ENCODE peak calls at places on chromosome 1, in seven cellular contexts. One of them, this sample, is unnamed.

GRCh38 chr1:3688356-3688755 is 36.0 kb downstream of the TP73 start:
- DNase-seq in Calu3: no peak
- DNase-seq in bronchial epithelial cell: no peak
- DNase-seq in AG09319: no peak
- DNase-seq in OCI-LY7: no peak
- DNase-seq in heart left ventricle: no peak
- DNase-seq in brain microvascular endothelial cell: no peak
- DNase-seq in this sample: no peak

GRCh38 chr1:101914473-101915242 is 82.1 kb downstream of the OLFM3 start:
- DNase-seq in brain microvascular endothelial cell: no peak
- DNase-seq in heart left ventricle: no peak
- DNase-seq in AG09319: no peak
- DNase-seq in Calu3: no peak
- DNase-seq in bronchial epithelial cell: no peak
- DNase-seq in OCI-LY7: no peak
- DNase-seq in this sample: no peak

GRCh38 chr1:228897901-228898300 is 162.6 kb downstream of the RHOU start:
- DNase-seq in heart left ventricle: no peak
- DNase-seq in bronchial epithelial cell: no peak
- DNase-seq in Calu3: no peak
- DNase-seq in OCI-LY7: no peak
- DNase-seq in AG09319: no peak
- DNase-seq in brain microvascular endothelial cell: no peak
- DNase-seq in this sample: no peak

GRCh38 chr1:230568008-230568407 is 74.3 kb upstream of the COG2 start:
- DNase-seq in OCI-LY7: peak
- DNase-seq in heart left ventricle: no peak
- DNase-seq in brain microvascular endothelial cell: peak
- DNase-seq in AG09319: no peak
- DNase-seq in bronchial epithelial cell: peak
- DNase-seq in Calu3: peak
- DNase-seq in this sample: peak

GRCh38 chr1:31757204-31757679 is 6.9 kb downstream of the ADGRB2 start:
- DNase-seq in AG09319: no peak
- DNase-seq in Calu3: no peak
- DNase-seq in brain microvascular endothelial cell: no peak
- DNase-seq in bronchial epithelial cell: no peak
- DNase-seq in heart left ventricle: no peak
- DNase-seq in OCI-LY7: no peak
- DNase-seq in this sample: no peak

GRCh38 chr1:154176341-154176740 is 15.6 kb downstream of the TPM3 start:
- DNase-seq in heart left ventricle: peak
- DNase-seq in OCI-LY7: no peak
- DNase-seq in AG09319: no peak
- DNase-seq in bronchial epithelial cell: peak
- DNase-seq in Calu3: peak
- DNase-seq in brain microvascular endothelial cell: peak
- DNase-seq in this sample: peak

GRCh38 chr1:51600529-51600928 is 16.4 kb upstream of the OSBPL9 start:
- DNase-seq in OCI-LY7: no peak
- DNase-seq in AG09319: no peak
- DNase-seq in Calu3: no peak
- DNase-seq in heart left ventricle: no peak
- DNase-seq in bronchial epithelial cell: no peak
- DNase-seq in brain microvascular endothelial cell: no peak
- DNase-seq in this sample: peak

GRCh38 chr1:184621262-184621661 is 133.4 kb downstream of the EDEM3 start:
- DNase-seq in heart left ventricle: no peak
- DNase-seq in bronchial epithelial cell: no peak
- DNase-seq in Calu3: no peak
- DNase-seq in brain microvascular endothelial cell: no peak
- DNase-seq in AG09319: peak
- DNase-seq in OCI-LY7: no peak
- DNase-seq in this sample: peak

GRCh38 chr1:39187276-39188046 is 17.0 kb upstream of the MACF1 start:
- DNase-seq in bronchial epithelial cell: peak
- DNase-seq in OCI-LY7: no peak
- DNase-seq in heart left ventricle: no peak
- DNase-seq in brain microvascular endothelial cell: no peak
- DNase-seq in Calu3: no peak
- DNase-seq in AG09319: no peak
- DNase-seq in this sample: no peak

GRCh38 chr1:84103197-84103992 is 40.7 kb upstream of the PRKACB start:
- DNase-seq in bronchial epithelial cell: peak
- DNase-seq in brain microvascular endothelial cell: peak
- DNase-seq in Calu3: peak
- DNase-seq in AG09319: peak
- DNase-seq in OCI-LY7: no peak
- DNase-seq in heart left ventricle: peak
- DNase-seq in this sample: peak

GRCh38 chr1:210117681-210118170 is 114.9 kb upstream of the SERTAD4 start:
- DNase-seq in bronchial epithelial cell: no peak
- DNase-seq in OCI-LY7: no peak
- DNase-seq in Calu3: no peak
- DNase-seq in brain microvascular endothelial cell: no peak
- DNase-seq in AG09319: no peak
- DNase-seq in heart left ventricle: no peak
- DNase-seq in this sample: no peak

GRCh38 chr1:103106426-103107321 is 1.6 kb downstream of the COL11A1 start:
- DNase-seq in heart left ventricle: peak
- DNase-seq in bronchial epithelial cell: peak
- DNase-seq in brain microvascular endothelial cell: peak
- DNase-seq in AG09319: no peak
- DNase-seq in OCI-LY7: peak
- DNase-seq in Calu3: peak
- DNase-seq in this sample: peak

DNA sequence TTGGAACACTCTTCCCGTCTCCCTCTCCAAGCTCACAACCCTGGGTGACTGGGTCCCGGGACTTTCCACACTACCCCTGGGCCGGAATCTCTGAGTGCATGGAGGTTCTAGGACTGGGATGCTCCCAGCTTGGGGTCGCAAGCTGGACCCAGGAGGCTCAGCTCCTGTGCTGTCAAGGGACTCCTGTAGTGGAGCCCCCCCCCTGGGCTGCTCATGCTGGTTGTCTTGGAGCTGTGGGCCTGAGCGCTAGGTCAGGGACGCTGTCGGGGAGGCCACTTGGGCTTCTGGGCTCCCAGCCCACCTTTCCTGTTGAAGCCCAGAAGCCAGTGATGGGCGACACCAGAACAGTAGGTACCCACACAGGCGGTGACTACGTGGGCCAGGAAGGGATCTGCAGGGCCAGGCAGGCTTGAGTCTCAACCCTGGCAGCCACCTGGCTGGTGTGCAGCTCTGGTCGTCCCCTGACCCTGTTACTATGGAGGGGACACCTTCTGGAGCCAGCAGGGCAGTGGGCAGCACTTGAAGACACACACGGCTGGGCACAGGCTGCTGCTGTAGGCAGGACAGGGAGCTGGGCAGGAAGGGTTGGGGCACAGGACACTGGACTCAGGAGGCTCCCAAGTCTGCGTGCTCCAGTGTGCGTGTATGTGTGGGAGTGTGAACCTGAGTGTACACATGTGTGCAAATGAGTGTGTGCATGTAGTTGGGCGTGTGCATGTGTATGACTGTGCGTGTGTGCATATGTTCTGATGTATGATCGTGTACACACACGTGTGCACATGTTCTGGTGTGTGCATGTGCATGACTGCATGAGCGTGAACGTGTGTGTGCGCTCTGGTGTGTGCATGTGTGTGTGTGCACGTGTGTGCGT is 3.0 kb downstream of the MMEL1 start:
- DNase-seq in bronchial epithelial cell: no peak
- DNase-seq in OCI-LY7: no peak
- DNase-seq in Calu3: no peak
- DNase-seq in heart left ventricle: no peak
- DNase-seq in AG09319: no peak
- DNase-seq in brain microvascular endothelial cell: no peak
- DNase-seq in this sample: no peak
- TF ChIP-seq CTCF in bronchial epithelial cell: no peak
- TF ChIP-seq CTCF in OCI-LY7: no peak
- TF ChIP-seq CTCF in Calu3: no peak
- TF ChIP-seq CTCF in heart left ventricle: no peak
- TF ChIP-seq CTCF in AG09319: no peak
- TF ChIP-seq CTCF in brain microvascular endothelial cell: no peak
- TF ChIP-seq CTCF in this sample: no peak

DNA sequence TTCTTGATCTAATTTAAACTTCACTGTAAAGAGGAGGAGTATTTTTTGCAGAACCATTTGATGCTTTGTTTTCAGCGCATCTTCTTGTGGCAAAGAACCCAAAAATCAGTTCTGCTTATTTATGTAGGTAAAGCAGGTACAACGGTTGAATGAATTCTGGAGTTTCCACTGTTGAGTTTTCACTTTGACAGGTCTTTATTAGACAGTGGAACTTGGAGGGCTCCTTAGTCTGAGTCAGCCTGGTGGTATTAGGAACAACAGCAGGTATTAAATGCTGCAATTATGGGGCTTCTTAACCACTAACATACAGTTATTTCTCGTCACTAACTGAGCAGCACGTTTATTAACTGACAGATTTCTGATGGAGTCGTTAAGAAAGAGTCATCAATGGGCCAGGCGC is 1.2 kb downstream of the LRIG2 start:
- DNase-seq in brain microvascular endothelial cell: no peak
- DNase-seq in Calu3: no peak
- DNase-seq in heart left ventricle: no peak
- DNase-seq in bronchial epithelial cell: peak
- DNase-seq in OCI-LY7: peak
- DNase-seq in AG09319: no peak
- DNase-seq in this sample: peak
- TF ChIP-seq CTCF in brain microvascular endothelial cell: no peak
- TF ChIP-seq CTCF in Calu3: no peak
- TF ChIP-seq CTCF in heart left ventricle: no peak
- TF ChIP-seq CTCF in bronchial epithelial cell: no peak
- TF ChIP-seq CTCF in OCI-LY7: no peak
- TF ChIP-seq CTCF in AG09319: no peak
- TF ChIP-seq CTCF in this sample: no peak

GRCh38 chr1:156696755-156697154 is 8.6 kb downstream of the CRABP2 start:
- DNase-seq in bronchial epithelial cell: no peak
- DNase-seq in heart left ventricle: no peak
- DNase-seq in AG09319: no peak
- DNase-seq in brain microvascular endothelial cell: no peak
- DNase-seq in Calu3: no peak
- DNase-seq in OCI-LY7: no peak
- DNase-seq in this sample: no peak

GRCh38 chr1:156703336-156703735 is 2.0 kb downstream of the CRABP2 start:
- DNase-seq in OCI-LY7: no peak
- DNase-seq in bronchial epithelial cell: no peak
- DNase-seq in AG09319: no peak
- DNase-seq in heart left ventricle: no peak
- DNase-seq in brain microvascular endothelial cell: no peak
- DNase-seq in Calu3: no peak
- DNase-seq in this sample: no peak

GRCh38 chr1:156700731-156701130 is 4.7 kb downstream of the CRABP2 start:
- DNase-seq in bronchial epithelial cell: no peak
- DNase-seq in OCI-LY7: no peak
- DNase-seq in brain microvascular endothelial cell: no peak
- DNase-seq in Calu3: no peak
- DNase-seq in AG09319: no peak
- DNase-seq in heart left ventricle: no peak
- DNase-seq in this sample: no peak

GRCh38 chr1:156697481-156697880 is 7.9 kb downstream of the CRABP2 start:
- DNase-seq in AG09319: no peak
- DNase-seq in heart left ventricle: no peak
- DNase-seq in brain microvascular endothelial cell: no peak
- DNase-seq in bronchial epithelial cell: no peak
- DNase-seq in OCI-LY7: no peak
- DNase-seq in Calu3: no peak
- DNase-seq in this sample: no peak

GRCh38 chr1:156698995-156699394 is 6.4 kb downstream of the CRABP2 start:
- DNase-seq in heart left ventricle: no peak
- DNase-seq in Calu3: no peak
- DNase-seq in brain microvascular endothelial cell: no peak
- DNase-seq in AG09319: no peak
- DNase-seq in bronchial epithelial cell: no peak
- DNase-seq in OCI-LY7: no peak
- DNase-seq in this sample: peak
- TF ChIP-seq CTCF in heart left ventricle: no peak
- TF ChIP-seq CTCF in Calu3: no peak
- TF ChIP-seq CTCF in brain microvascular endothelial cell: no peak
- TF ChIP-seq CTCF in AG09319: no peak
- TF ChIP-seq CTCF in bronchial epithelial cell: no peak
- TF ChIP-seq CTCF in OCI-LY7: no peak
- TF ChIP-seq CTCF in this sample: no peak

GRCh38 chr1:89844860-89845259 is 24.0 kb downstream of the LRRC8D start:
- DNase-seq in OCI-LY7: no peak
- DNase-seq in brain microvascular endothelial cell: no peak
- DNase-seq in AG09319: no peak
- DNase-seq in bronchial epithelial cell: no peak
- DNase-seq in Calu3: no peak
- DNase-seq in heart left ventricle: no peak
- DNase-seq in this sample: no peak

GRCh38 chr1:89842547-89843278 is 21.9 kb downstream of the LRRC8D start:
- DNase-seq in heart left ventricle: peak
- DNase-seq in Calu3: no peak
- DNase-seq in OCI-LY7: peak
- DNase-seq in bronchial epithelial cell: peak
- DNase-seq in brain microvascular endothelial cell: peak
- DNase-seq in AG09319: no peak
- DNase-seq in this sample: peak

GRCh38 chr1:89841507-89841906 is 20.7 kb downstream of the LRRC8D start:
- DNase-seq in AG09319: no peak
- DNase-seq in Calu3: no peak
- DNase-seq in bronchial epithelial cell: no peak
- DNase-seq in OCI-LY7: no peak
- DNase-seq in brain microvascular endothelial cell: no peak
- DNase-seq in heart left ventricle: no peak
- DNase-seq in this sample: no peak

GRCh38 chr1:89844236-89844807 is 23.5 kb downstream of the LRRC8D start:
- DNase-seq in AG09319: no peak
- DNase-seq in Calu3: no peak
- DNase-seq in heart left ventricle: no peak
- DNase-seq in bronchial epithelial cell: no peak
- DNase-seq in OCI-LY7: peak
- DNase-seq in brain microvascular endothelial cell: no peak
- DNase-seq in this sample: peak

DNA sequence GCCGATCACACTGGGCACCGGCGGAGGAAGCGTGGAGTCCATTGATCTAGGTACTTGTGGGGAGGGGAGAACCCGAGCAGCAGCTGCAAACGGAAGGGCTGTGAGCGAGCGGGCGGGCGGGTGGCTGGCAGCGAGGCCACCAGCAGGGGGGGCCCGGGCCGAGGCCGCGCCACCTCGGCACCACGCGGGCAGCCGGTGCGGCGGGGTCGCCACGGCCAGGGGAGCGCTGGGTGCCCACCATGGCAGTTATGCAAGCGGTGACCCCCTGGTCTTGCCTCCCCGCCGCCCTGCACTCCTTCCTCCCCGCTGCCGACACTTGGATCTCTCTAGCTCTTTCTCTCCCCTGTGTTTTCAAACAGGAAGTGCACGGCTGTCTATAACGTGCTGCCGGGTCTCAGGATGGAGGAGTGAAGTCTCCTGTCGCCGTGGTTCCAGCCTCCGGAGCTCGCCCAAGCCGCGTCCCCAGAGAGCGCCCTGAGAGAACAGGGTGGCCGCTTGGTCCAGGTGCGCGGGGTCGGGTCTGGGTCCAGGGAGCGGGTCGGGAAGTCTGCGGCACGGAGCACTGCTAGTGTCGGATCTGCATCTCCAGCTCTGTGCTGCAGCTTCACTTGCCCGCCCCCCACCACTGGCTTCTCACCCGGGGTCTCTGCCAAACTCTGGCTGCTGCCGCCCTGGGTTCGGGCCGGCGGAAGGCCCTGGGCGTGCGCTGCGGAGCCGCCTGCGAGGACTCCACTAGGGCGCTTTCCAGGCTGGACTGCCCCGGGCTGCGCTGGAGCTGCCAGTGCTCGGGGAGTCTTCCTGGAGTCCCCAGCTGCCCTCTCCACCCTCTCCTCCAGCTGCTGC is 22.7 kb downstream of the LRRC8D start:
- DNase-seq in heart left ventricle: peak
- DNase-seq in bronchial epithelial cell: peak
- DNase-seq in AG09319: no peak
- DNase-seq in Calu3: peak
- DNase-seq in OCI-LY7: peak
- DNase-seq in brain microvascular endothelial cell: peak
- DNase-seq in this sample: peak
- TF ChIP-seq CTCF in heart left ventricle: peak
- TF ChIP-seq CTCF in bronchial epithelial cell: peak
- TF ChIP-seq CTCF in AG09319: peak
- TF ChIP-seq CTCF in Calu3: peak
- TF ChIP-seq CTCF in OCI-LY7: peak
- TF ChIP-seq CTCF in brain microvascular endothelial cell: peak
- TF ChIP-seq CTCF in this sample: peak